ENCODE peak calls at places on chromosomes 4 and X, in four cellular contexts. N is NCI-H1105; L is stimulated activated CD4-positive, alpha-beta T cell treated with anti-CD3 and anti-CD28 coated beads, Interleukin-2, amount 100 ng/mL, for 48 hours; S is HT1080. V is an unnamed sample.

GRCh38 chr4:41456559-41457101 is 81.3 kb upstream of the LIMCH1 start:
- DNase-seq in N (no peak), S (no peak), L (no peak), V (no peak)

GRCh38 chr4:71009796-71010588 is 16.5 kb downstream of the DCK start:
- DNase-seq in S (peak; percentile 56), N (no peak), L (no peak), V (no peak)

GRCh38 chrX:7904557-7904956 is 22.7 kb downstream of the PNPLA4 start:
- DNase-seq in L (no peak), S (no peak), N (no peak), V (no peak)

GRCh38 chr4:7640136-7640535 is 205.4 kb upstream of the PSAPL1 start:
- DNase-seq in L (no peak), N (no peak), S (no peak), V (no peak)

GRCh38 chr4:170700064-170700463 is 610.3 kb upstream of the AADAT start:
- DNase-seq in N (no peak), S (no peak), L (no peak), V (no peak)

GRCh38 chr4:118289794-118290193 is 63.0 kb downstream of the PRSS12 start:
- DNase-seq in S (no peak), L (no peak), N (no peak), V (no peak)

GRCh38 chr4:184949020-184949419 is 69.3 kb upstream of the HELT start:
- DNase-seq in S (no peak), N (no peak), L (no peak), V (no peak)

GRCh38 chrX:108224727-108225455 is 133.3 kb downstream of the ATG4A start:
- DNase-seq in L (no peak), S (peak; percentile 4), N (no peak), V (peak; percentile 33)

GRCh38 chrX:47814853-47815252 is 21.8 kb upstream of the ZNF81 start:
- DNase-seq in S (no peak), N (no peak), L (no peak), V (no peak)

GRCh38 chrX:8374041-8374825 is 90.4 kb upstream of the VCX3B start:
- DNase-seq in S (peak; percentile 34), L (no peak), N (no peak), V (no peak)

GRCh38 chr4:128639586-128640270 is 169.8 kb upstream of the JADE1 start:
- DNase-seq in L (no peak), S (no peak), N (no peak), V (no peak)

GRCh38 chrX:125405339-125405738 is 85.7 kb downstream of the TEX13C start:
- DNase-seq in S (no peak), N (no peak), L (no peak), V (no peak)

GRCh38 chr4:138766332-138766731 is 249.2 kb upstream of the NOCT start:
- DNase-seq in L (no peak), S (no peak), N (no peak), V (no peak)

GRCh38 chr4:26873391-26874026 is 12.9 kb downstream of the STIM2 start:
- DNase-seq in L (no peak), N (no peak), S (no peak), V (no peak)

GRCh38 chrX:120236676-120237460 is 13.7 kb upstream of the ZBTB33 start:
- DNase-seq in N (no peak), L (no peak), S (no peak), V (no peak)

GRCh38 chr4:144356941-144357381 is 216.4 kb upstream of the GYPA start:
- DNase-seq in N (no peak), L (no peak), S (no peak), V (peak; percentile 4)

GRCh38 chrX:123846598-123847038 is 13.2 kb upstream of the XIAP start:
- DNase-seq in S (peak; percentile 74), L (no peak), N (no peak), V (peak; percentile 73)

V was measured in Daoy.